ENCODE peak calls at places on chromosomes 16 and 17, in six cellular contexts. K is BE2C, Q is esophagus squamous epithelium, R is gastrocnemius medialis, Y is AG09309, M is fibroblast of lung. N is an unnamed sample.

GRCh38 chr16:87735270-87736002 is 30.4 kb downstream of the KLHDC4 start:
- DNase-seq in K (peak; percentile 83), Q (no peak), R (no peak), Y (no peak), M (no peak), N (no peak)

GRCh38 chr16:14600164-14600563 is 29.9 kb downstream of the PARN start:
- DNase-seq in K (no peak), Q (no peak), R (no peak), Y (no peak), M (peak; percentile 42), N (peak; percentile 39)

GRCh38 chr17:47663997-47664941 is 14.6 kb downstream of the KPNB1 start:
- DNase-seq in K (peak; percentile 72), Q (no peak), R (no peak), Y (no peak), M (peak; percentile 66), N (peak; percentile 63)

GRCh38 chr17:67884766-67885165 is 59.5 kb downstream of the BPTF start:
- DNase-seq in K (no peak), Q (no peak), R (no peak), Y (no peak), M (no peak), N (no peak)

GRCh38 chr16:29148867-29149272 is 164.0 kb downstream of the LAT start:
- DNase-seq in K (no peak), Q (no peak), R (no peak), Y (no peak), M (no peak), N (no peak)

GRCh38 chr16:11240636-11241473 is 15.1 kb downstream of the SOCS1 start:
- DNase-seq in K (no peak), Q (no peak), R (peak; percentile 72), Y (no peak), M (no peak), N (no peak)

GRCh38 chr16:12067714-12068401 is 91.3 kb downstream of the SNX29 start:
- DNase-seq in K (peak; percentile 58), Q (no peak), R (peak; percentile 46), Y (peak; percentile 62), M (peak; percentile 89), N (peak; percentile 81)

GRCh38 chr17:77273397-77274136 is 132.8 kb downstream of the SEC14L1 start:
- DNase-seq in K (no peak), Q (no peak), R (no peak), Y (no peak), M (peak; percentile 22), N (no peak)

GRCh38 chr16:67246081-67246944 is 968 bp downstream of the FHOD1 start:
- DNase-seq in K (peak; percentile 87), Q (no peak), R (peak; percentile 85), Y (peak; percentile 52), M (peak; percentile 88), N (peak; percentile 80)

GRCh38 chr16:63613701-63614100 is 1508.2 kb downstream of the CDH11 start:
- DNase-seq in K (no peak), Q (no peak), R (no peak), Y (no peak), M (peak; percentile 65), N (peak; percentile 3)

GRCh38 chr16:23434380-23434779 is 18.6 kb downstream of the COG7 start:
- DNase-seq in K (peak; percentile 20), Q (no peak), R (no peak), Y (no peak), M (peak; percentile 82), N (no peak)

GRCh38 chr17:39400547-39401411 is 647 bp downstream of the FBXL20 start:
- DNase-seq in K (no peak), Q (no peak), R (peak; percentile 18), Y (no peak), M (no peak), N (peak; percentile 0)

GRCh38 chr17:82687375-82687861 is 11.1 kb downstream of the RAB40B start:
- DNase-seq in K (no peak), Q (no peak), R (no peak), Y (no peak), M (no peak), N (no peak)

GRCh38 chr17:41523225-41523593 is 4.5 kb upstream of the KRT15 start:
- DNase-seq in K (no peak), Q (no peak), R (no peak), Y (no peak), M (no peak), N (no peak)

GRCh38 chr17:31494259-31495048 is 103.0 kb downstream of the RAB11FIP4 start:
- DNase-seq in K (no peak), Q (no peak), R (no peak), Y (no peak), M (no peak), N (no peak)

GRCh38 chr17:47895254-47895855 is 681 bp upstream of the SP2 start:
- DNase-seq in K (no peak), Q (no peak), R (peak; percentile 41), Y (no peak), M (peak; percentile 34), N (no peak)

GRCh38 chr16:77304134-77304533 is 104.9 kb downstream of the SYCE1L start:
- DNase-seq in K (no peak), Q (no peak), R (no peak), Y (no peak), M (no peak), N (no peak)

GRCh38 chr16:46914556-46915201 is 30.5 kb downstream of the GPT2 start:
- DNase-seq in K (no peak), Q (no peak), R (no peak), Y (no peak), M (no peak), N (no peak)

DNA sequence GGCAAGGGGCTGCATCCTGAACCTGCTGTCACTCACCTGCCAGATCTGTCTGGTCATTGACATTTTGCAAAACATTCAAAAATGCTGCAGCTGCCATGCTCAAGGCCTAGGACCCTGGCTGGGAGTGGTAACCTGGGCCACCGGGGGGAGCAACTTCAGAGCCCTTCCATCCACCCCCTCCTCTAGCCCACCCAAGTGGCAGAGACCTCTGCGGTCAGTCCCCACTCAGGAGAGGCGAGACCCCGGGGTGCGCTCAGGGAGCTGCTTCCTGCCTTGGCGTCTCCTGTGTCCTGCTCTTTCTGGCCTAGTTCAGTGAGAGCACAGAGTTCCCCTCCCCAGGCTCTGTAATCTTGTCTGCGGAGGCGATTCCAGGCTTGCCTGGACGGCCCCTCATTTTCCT is 108.8 kb downstream of the CCDC182 start:
- DNase-seq in K (no peak), Q (no peak), R (no peak), Y (no peak), M (no peak), N (no peak)
- TF ChIP-seq CTCF in K (no peak), Q (no peak), R (no peak), Y (no peak), M (no peak), N (no peak)

DNA sequence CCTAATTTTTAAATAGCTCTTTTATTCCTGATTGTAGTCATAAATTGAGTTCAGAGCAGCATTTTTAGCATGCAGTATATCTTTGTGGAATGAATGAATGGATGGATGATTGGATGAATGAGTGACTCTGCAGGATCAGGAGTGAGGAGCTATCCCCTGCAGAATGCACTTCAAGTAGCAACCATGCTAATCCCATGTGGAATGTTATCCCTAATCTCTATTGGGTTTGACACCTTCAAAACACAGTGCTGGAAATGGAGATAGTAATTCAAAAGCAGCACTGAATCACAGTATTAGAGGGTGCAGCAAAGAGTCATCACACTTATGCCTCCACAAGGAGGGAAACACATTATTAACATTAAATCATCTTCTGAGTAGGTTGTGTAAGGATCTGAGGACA is 501.9 kb downstream of the SHISA9 start:
- DNase-seq in K (no peak), Q (no peak), R (no peak), Y (no peak), M (no peak), N (no peak)
- H3K4me3 ChIP-seq in K (no peak overlapping the region), Q (no peak overlapping the region), R (no peak overlapping the region), Y (no peak overlapping the region), M (no peak overlapping the region), N (no peak overlapping the region)

GRCh38 chr17:32780721-32781120 is 96.2 kb downstream of the MYO1D start:
- DNase-seq in K (no peak), Q (no peak), R (no peak), Y (no peak), M (no peak), N (no peak)
- TF ChIP-seq CTCF in K (no peak), Q (no peak), R (no peak), Y (no peak), M (no peak), N (no peak)

DNA sequence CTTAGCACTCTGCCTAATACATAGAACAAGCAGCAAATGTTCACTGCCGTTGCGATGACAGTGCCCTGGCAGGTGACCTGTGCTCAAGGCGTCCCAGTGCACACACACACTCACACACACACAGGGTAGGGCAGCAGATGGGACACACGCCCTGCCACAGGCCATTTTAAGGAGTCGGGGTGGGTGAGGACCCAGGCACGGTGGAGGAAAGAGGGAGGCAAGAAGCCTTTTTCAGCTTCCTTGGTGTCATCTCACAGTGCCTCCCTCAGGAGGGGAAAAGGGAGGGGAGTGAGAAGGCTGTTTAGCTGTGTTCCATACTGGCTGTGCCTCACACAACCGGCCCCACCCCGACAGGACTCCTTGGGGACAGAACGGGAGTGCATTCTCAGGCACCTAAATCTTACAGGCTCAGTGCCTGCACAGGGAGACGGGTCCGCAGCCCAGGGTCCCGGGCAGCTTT is 1.5 kb downstream of the PITPNM3 start:
- DNase-seq in K (no peak), Q (no peak), R (no peak), Y (no peak), M (no peak), N (no peak)
- H3K4me3 ChIP-seq in K (no peak overlapping the region), Q (peak overlapping the region; percentile 90), R (peak overlapping the region; percentile 51), Y (no peak overlapping the region), M (peak overlapping the region; percentile 50), N (no peak overlapping the region)

GRCh38 chr16:718922-719321 is 2.0 kb upstream of the ANTKMT start:
- DNase-seq in K (no peak), Q (no peak), R (no peak), Y (no peak), M (no peak), N (no peak)

GRCh38 chr16:721765-722481 is 977 bp downstream of the ANTKMT start:
- DNase-seq in K (no peak), Q (no peak), R (no peak), Y (no peak), M (no peak), N (no peak)

GRCh38 chr16:719815-720506 is 985 bp upstream of the ANTKMT start:
- DNase-seq in K (peak; percentile 60), Q (no peak), R (no peak), Y (no peak), M (no peak), N (no peak)

GRCh38 chr16:720990-721764 is at the start of gene ANTKMT:
- DNase-seq in K (peak; percentile 93), Q (no peak), R (peak; percentile 83), Y (no peak), M (peak; percentile 68), N (peak; percentile 28)

DNA sequence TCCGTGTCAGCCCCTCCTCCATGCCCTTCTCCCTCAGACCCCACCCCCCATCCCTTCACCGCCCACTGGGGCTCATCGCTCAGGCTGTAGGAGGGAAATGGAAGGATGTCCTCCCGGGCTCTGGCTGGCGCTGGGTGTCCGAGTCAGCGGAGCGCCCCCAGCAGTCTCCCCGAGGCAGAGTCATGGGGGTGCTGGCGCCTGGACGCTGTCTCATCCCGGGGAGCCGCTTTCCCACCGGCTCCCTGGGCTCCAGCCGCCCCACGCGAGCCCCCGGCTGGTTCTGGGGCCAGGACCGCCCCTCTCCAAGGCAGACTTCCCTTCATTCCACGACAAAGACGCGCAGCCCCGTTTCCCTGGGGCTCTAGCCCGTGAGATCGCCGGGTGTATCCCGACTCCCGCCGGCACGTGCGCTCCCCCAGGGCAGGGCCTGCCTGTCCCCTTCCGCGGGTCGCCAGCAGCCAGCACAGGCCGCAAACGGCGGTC is 398 bp upstream of the ANTKMT start:
- DNase-seq in K (peak; percentile 89), Q (no peak), R (no peak), Y (no peak), M (peak; percentile 59), N (peak; percentile 43)
- TF ChIP-seq CTCF in K (peak; percentile 7), Q (no peak), R (no peak), Y (peak; percentile 40), M (no peak), N (peak; percentile 50)